ENCODE peak calls at places on chromosomes 16 and 17, in eight cellular contexts. One of them, this sample, is unnamed.

GRCh38 chr16:69145658-69146057 is 13.2 kb downstream of the UTP4 start:
- DNase-seq in left ventricle myocardium inferior: no peak
- DNase-seq in tibial nerve: no peak
- DNase-seq in Panc1: no peak
- DNase-seq in GM23338: no peak
- DNase-seq in ascending aorta: no peak
- DNase-seq in WERI-Rb-1: peak; percentile 47
- DNase-seq in prostate gland: no peak
- DNase-seq in this sample: no peak

GRCh38 chr16:15536813-15537212 is 102.4 kb downstream of the BMERB1 start:
- DNase-seq in left ventricle myocardium inferior: no peak
- DNase-seq in tibial nerve: no peak
- DNase-seq in Panc1: no peak
- DNase-seq in GM23338: no peak
- DNase-seq in ascending aorta: no peak
- DNase-seq in WERI-Rb-1: no peak
- DNase-seq in prostate gland: no peak
- DNase-seq in this sample: no peak

GRCh38 chr16:85545227-85545818 is 67.8 kb upstream of the GSE1 start:
- DNase-seq in left ventricle myocardium inferior: no peak
- DNase-seq in tibial nerve: no peak
- DNase-seq in Panc1: no peak
- DNase-seq in GM23338: no peak
- DNase-seq in ascending aorta: no peak
- DNase-seq in WERI-Rb-1: no peak
- DNase-seq in prostate gland: no peak
- DNase-seq in this sample: no peak

GRCh38 chr17:80981062-80981902 is 10.4 kb upstream of the CHMP6 start:
- DNase-seq in left ventricle myocardium inferior: no peak
- DNase-seq in tibial nerve: no peak
- DNase-seq in Panc1: no peak
- DNase-seq in GM23338: peak; percentile 68
- DNase-seq in ascending aorta: no peak
- DNase-seq in WERI-Rb-1: no peak
- DNase-seq in prostate gland: no peak
- DNase-seq in this sample: no peak

GRCh38 chr16:57000271-57001025 is 11.1 kb downstream of the NLRC5 start:
- DNase-seq in left ventricle myocardium inferior: peak; percentile 61
- DNase-seq in tibial nerve: no peak
- DNase-seq in Panc1: peak; percentile 46
- DNase-seq in GM23338: no peak
- DNase-seq in ascending aorta: peak; percentile 31
- DNase-seq in WERI-Rb-1: no peak
- DNase-seq in prostate gland: no peak
- DNase-seq in this sample: peak; percentile 87

GRCh38 chr16:70345840-70346239 is 863 bp upstream of the DDX19A start:
- DNase-seq in left ventricle myocardium inferior: no peak
- DNase-seq in tibial nerve: no peak
- DNase-seq in Panc1: no peak
- DNase-seq in GM23338: no peak
- DNase-seq in ascending aorta: no peak
- DNase-seq in WERI-Rb-1: no peak
- DNase-seq in prostate gland: no peak
- DNase-seq in this sample: no peak

GRCh38 chr17:28908640-28909098 is 5.8 kb upstream of the DHRS13 start:
- DNase-seq in left ventricle myocardium inferior: no peak
- DNase-seq in tibial nerve: no peak
- DNase-seq in Panc1: no peak
- DNase-seq in GM23338: no peak
- DNase-seq in ascending aorta: no peak
- DNase-seq in WERI-Rb-1: no peak
- DNase-seq in prostate gland: no peak
- DNase-seq in this sample: no peak

GRCh38 chr17:44007346-44008204 is 3.2 kb downstream of the NAGS start:
- DNase-seq in left ventricle myocardium inferior: peak; percentile 33
- DNase-seq in tibial nerve: no peak
- DNase-seq in Panc1: no peak
- DNase-seq in GM23338: no peak
- DNase-seq in ascending aorta: no peak
- DNase-seq in WERI-Rb-1: no peak
- DNase-seq in prostate gland: no peak
- DNase-seq in this sample: no peak

GRCh38 chr16:88309174-88309904 is 73.4 kb upstream of the ZNF469 start:
- DNase-seq in left ventricle myocardium inferior: peak; percentile 5
- DNase-seq in tibial nerve: no peak
- DNase-seq in Panc1: no peak
- DNase-seq in GM23338: no peak
- DNase-seq in ascending aorta: no peak
- DNase-seq in WERI-Rb-1: no peak
- DNase-seq in prostate gland: no peak
- DNase-seq in this sample: no peak

GRCh38 chr17:44204453-44204882 is 4.8 kb upstream of the ATXN7L3 start:
- DNase-seq in left ventricle myocardium inferior: no peak
- DNase-seq in tibial nerve: no peak
- DNase-seq in Panc1: no peak
- DNase-seq in GM23338: no peak
- DNase-seq in ascending aorta: no peak
- DNase-seq in WERI-Rb-1: no peak
- DNase-seq in prostate gland: no peak
- DNase-seq in this sample: no peak

GRCh38 chr16:51657844-51658243 is 506.8 kb upstream of the SALL1 start:
- DNase-seq in left ventricle myocardium inferior: no peak
- DNase-seq in tibial nerve: no peak
- DNase-seq in Panc1: no peak
- DNase-seq in GM23338: no peak
- DNase-seq in ascending aorta: no peak
- DNase-seq in WERI-Rb-1: no peak
- DNase-seq in prostate gland: peak; percentile 74
- DNase-seq in this sample: no peak

GRCh38 chr17:19707728-19708221 is 8.6 kb downstream of the SLC47A2 start:
- DNase-seq in left ventricle myocardium inferior: no peak
- DNase-seq in tibial nerve: no peak
- DNase-seq in Panc1: no peak
- DNase-seq in GM23338: no peak
- DNase-seq in ascending aorta: no peak
- DNase-seq in WERI-Rb-1: no peak
- DNase-seq in prostate gland: peak; percentile 80
- DNase-seq in this sample: no peak

DNA sequence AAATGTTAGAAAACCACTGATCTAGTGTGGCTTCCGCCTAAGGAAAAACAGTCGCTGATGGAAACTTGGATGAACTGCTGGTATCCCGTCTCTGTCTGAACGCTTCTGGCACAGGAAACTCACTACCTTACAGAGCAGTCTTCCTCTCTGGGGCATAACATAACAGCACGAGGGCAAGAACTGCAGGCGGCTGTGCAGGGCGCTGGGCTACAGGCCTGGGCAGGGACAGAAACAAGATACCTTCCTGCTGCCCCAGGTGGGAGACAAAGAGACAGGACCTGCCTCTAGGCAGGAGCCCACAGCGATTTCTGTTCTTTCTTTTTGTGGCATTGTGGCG is 10.5 kb downstream of the MXRA7 start:
- DNase-seq in left ventricle myocardium inferior: no peak
- DNase-seq in tibial nerve: no peak
- DNase-seq in Panc1: no peak
- DNase-seq in GM23338: no peak
- DNase-seq in ascending aorta: no peak
- DNase-seq in WERI-Rb-1: no peak
- DNase-seq in prostate gland: no peak
- DNase-seq in this sample: no peak
- H3K27ac ChIP-seq in left ventricle myocardium inferior: peak overlapping the region; percentile 98
- H3K27ac ChIP-seq in tibial nerve: peak overlapping the region; percentile 66
- H3K27ac ChIP-seq in Panc1: no peak overlapping the region
- H3K27ac ChIP-seq in GM23338: peak overlapping the region; percentile 66
- H3K27ac ChIP-seq in ascending aorta: peak overlapping the region; percentile 93
- H3K27ac ChIP-seq in WERI-Rb-1: peak overlapping the region; percentile 85
- H3K27ac ChIP-seq in prostate gland: peak overlapping the region; percentile 80
- H3K27ac ChIP-seq in this sample: peak overlapping the region; percentile 76

GRCh38 chr16:81424761-81425160 is 19.8 kb upstream of the CMIP start:
- DNase-seq in left ventricle myocardium inferior: no peak
- DNase-seq in tibial nerve: no peak
- DNase-seq in Panc1: no peak
- DNase-seq in GM23338: no peak
- DNase-seq in ascending aorta: no peak
- DNase-seq in WERI-Rb-1: no peak
- DNase-seq in prostate gland: no peak
- DNase-seq in this sample: no peak

GRCh38 chr16:81427245-81427644 is 17.4 kb upstream of the CMIP start:
- DNase-seq in left ventricle myocardium inferior: no peak
- DNase-seq in tibial nerve: no peak
- DNase-seq in Panc1: no peak
- DNase-seq in GM23338: no peak
- DNase-seq in ascending aorta: no peak
- DNase-seq in WERI-Rb-1: no peak
- DNase-seq in prostate gland: no peak
- DNase-seq in this sample: no peak

GRCh38 chr16:81431554-81432353 is 12.9 kb upstream of the CMIP start:
- DNase-seq in left ventricle myocardium inferior: no peak
- DNase-seq in tibial nerve: no peak
- DNase-seq in Panc1: no peak
- DNase-seq in GM23338: no peak
- DNase-seq in ascending aorta: peak; percentile 29
- DNase-seq in WERI-Rb-1: no peak
- DNase-seq in prostate gland: no peak
- DNase-seq in this sample: no peak

GRCh38 chr16:81432899-81433560 is 11.6 kb upstream of the CMIP start:
- DNase-seq in left ventricle myocardium inferior: no peak
- DNase-seq in tibial nerve: no peak
- DNase-seq in Panc1: no peak
- DNase-seq in GM23338: peak; percentile 54
- DNase-seq in ascending aorta: no peak
- DNase-seq in WERI-Rb-1: no peak
- DNase-seq in prostate gland: no peak
- DNase-seq in this sample: no peak

GRCh38 chr16:81429045-81429521 is 15.5 kb upstream of the CMIP start:
- DNase-seq in left ventricle myocardium inferior: peak; percentile 31
- DNase-seq in tibial nerve: no peak
- DNase-seq in Panc1: no peak
- DNase-seq in GM23338: peak; percentile 82
- DNase-seq in ascending aorta: no peak
- DNase-seq in WERI-Rb-1: peak; percentile 16
- DNase-seq in prostate gland: no peak
- DNase-seq in this sample: no peak
- TF ChIP-seq CTCF in left ventricle myocardium inferior: peak; percentile 58
- TF ChIP-seq CTCF in tibial nerve: peak; percentile 33
- TF ChIP-seq CTCF in Panc1: no peak
- TF ChIP-seq CTCF in GM23338: peak; percentile 78
- TF ChIP-seq CTCF in ascending aorta: no peak
- TF ChIP-seq CTCF in WERI-Rb-1: no peak
- TF ChIP-seq CTCF in prostate gland: peak; percentile 15
- TF ChIP-seq CTCF in this sample: no peak

GRCh38 chr17:60173304-60173807 is 23.6 kb downstream of the CA4 start:
- DNase-seq in left ventricle myocardium inferior: no peak
- DNase-seq in tibial nerve: no peak
- DNase-seq in Panc1: no peak
- DNase-seq in GM23338: no peak
- DNase-seq in ascending aorta: no peak
- DNase-seq in WERI-Rb-1: no peak
- DNase-seq in prostate gland: no peak
- DNase-seq in this sample: no peak

GRCh38 chr17:60168654-60169053 is 18.9 kb downstream of the CA4 start:
- DNase-seq in left ventricle myocardium inferior: no peak
- DNase-seq in tibial nerve: no peak
- DNase-seq in Panc1: no peak
- DNase-seq in GM23338: no peak
- DNase-seq in ascending aorta: no peak
- DNase-seq in WERI-Rb-1: no peak
- DNase-seq in prostate gland: no peak
- DNase-seq in this sample: no peak

GRCh38 chr17:60169921-60170817 is 20.4 kb downstream of the CA4 start:
- DNase-seq in left ventricle myocardium inferior: peak; percentile 67
- DNase-seq in tibial nerve: no peak
- DNase-seq in Panc1: no peak
- DNase-seq in GM23338: no peak
- DNase-seq in ascending aorta: no peak
- DNase-seq in WERI-Rb-1: peak; percentile 68
- DNase-seq in prostate gland: no peak
- DNase-seq in this sample: no peak

GRCh38 chr17:60171753-60172079 is 21.9 kb downstream of the CA4 start:
- DNase-seq in left ventricle myocardium inferior: no peak
- DNase-seq in tibial nerve: no peak
- DNase-seq in Panc1: no peak
- DNase-seq in GM23338: no peak
- DNase-seq in ascending aorta: no peak
- DNase-seq in WERI-Rb-1: no peak
- DNase-seq in prostate gland: no peak
- DNase-seq in this sample: no peak

DNA sequence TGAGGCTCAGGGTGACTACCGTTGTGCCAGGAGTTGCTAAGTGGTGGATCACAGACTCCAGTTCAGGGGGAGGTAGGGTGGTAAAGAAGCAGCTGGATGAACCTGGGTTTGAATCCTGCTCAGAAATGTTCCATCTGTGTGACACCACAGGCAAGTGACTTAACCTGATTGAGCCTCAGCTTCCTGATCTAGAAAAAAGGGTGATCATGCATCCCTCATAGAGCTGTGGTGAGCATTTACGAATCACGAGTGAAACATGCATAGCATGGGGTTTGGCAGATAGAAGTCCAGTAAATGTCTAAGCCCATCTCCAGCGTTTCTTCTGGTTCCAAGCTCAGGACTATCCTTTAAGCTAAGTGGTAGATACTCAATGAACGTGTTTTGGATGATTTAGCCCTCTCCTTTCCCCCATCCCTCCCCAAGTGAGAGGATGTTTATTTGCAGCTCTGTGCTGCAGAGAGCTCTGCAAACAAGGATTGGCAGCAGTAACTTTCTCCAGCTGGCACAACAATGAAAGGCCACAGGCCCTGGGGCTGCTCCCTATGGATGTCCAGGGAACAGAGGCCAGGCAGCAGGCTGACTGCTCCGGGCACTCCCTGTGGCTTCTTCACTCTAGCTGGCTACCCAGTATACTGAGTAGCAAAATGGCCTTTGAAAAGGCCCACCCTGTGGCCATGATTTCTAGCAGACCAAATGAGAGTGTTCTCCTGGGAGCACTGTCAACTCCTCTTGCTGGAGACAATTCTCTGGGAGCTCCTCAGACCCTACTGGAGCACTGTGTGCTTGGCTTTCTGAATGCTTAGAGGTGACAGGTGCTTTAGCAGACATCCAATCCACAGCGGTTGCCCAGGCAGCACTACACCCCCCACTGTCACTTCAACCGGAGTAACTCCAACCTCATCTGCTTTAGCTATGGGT is 21.3 kb downstream of the CA4 start:
- DNase-seq in left ventricle myocardium inferior: no peak
- DNase-seq in tibial nerve: no peak
- DNase-seq in Panc1: no peak
- DNase-seq in GM23338: no peak
- DNase-seq in ascending aorta: no peak
- DNase-seq in WERI-Rb-1: no peak
- DNase-seq in prostate gland: no peak
- DNase-seq in this sample: no peak
- H3K4me3 ChIP-seq in left ventricle myocardium inferior: no peak overlapping the region
- H3K4me3 ChIP-seq in tibial nerve: no peak overlapping the region
- H3K4me3 ChIP-seq in Panc1: no peak overlapping the region
- H3K4me3 ChIP-seq in GM23338: no peak overlapping the region
- H3K4me3 ChIP-seq in ascending aorta: no peak overlapping the region
- H3K4me3 ChIP-seq in WERI-Rb-1: no peak overlapping the region
- H3K4me3 ChIP-seq in prostate gland: no peak overlapping the region
- H3K4me3 ChIP-seq in this sample: no peak overlapping the region

DNA sequence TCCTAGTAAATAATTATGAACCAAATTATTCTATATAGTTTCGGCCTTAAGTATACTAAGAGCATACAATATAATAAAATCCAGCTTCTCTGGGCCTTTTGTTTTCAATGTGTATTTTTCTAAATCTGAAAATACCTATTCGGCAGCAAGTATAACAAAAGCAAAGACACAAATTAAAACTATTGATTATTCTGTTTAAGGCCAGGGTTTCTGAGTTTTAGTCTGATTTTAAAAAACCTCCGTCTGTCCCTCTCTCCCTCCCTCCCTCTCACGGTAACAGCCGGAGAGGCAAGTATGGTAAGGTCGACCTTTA is 1.5 kb downstream of the TOB1 start:
- DNase-seq in left ventricle myocardium inferior: no peak
- DNase-seq in tibial nerve: no peak
- DNase-seq in Panc1: no peak
- DNase-seq in GM23338: peak; percentile 38
- DNase-seq in ascending aorta: no peak
- DNase-seq in WERI-Rb-1: no peak
- DNase-seq in prostate gland: no peak
- DNase-seq in this sample: no peak
- H3K27ac ChIP-seq in left ventricle myocardium inferior: peak overlapping the region; percentile 99
- H3K27ac ChIP-seq in tibial nerve: peak overlapping the region; percentile 100
- H3K27ac ChIP-seq in Panc1: peak overlapping the region; percentile 96
- H3K27ac ChIP-seq in GM23338: no peak overlapping the region
- H3K27ac ChIP-seq in ascending aorta: peak overlapping the region; percentile 95
- H3K27ac ChIP-seq in WERI-Rb-1: peak overlapping the region; percentile 94
- H3K27ac ChIP-seq in prostate gland: peak overlapping the region; percentile 100
- H3K27ac ChIP-seq in this sample: peak overlapping the region; percentile 100